ENCODE peak calls at places on chromosomes 6 and 20, in four cellular contexts. O is K562, M is HepG2, R is SK-N-SH. Y is an unnamed sample.

GRCh38 chr20:38299963-38300362 is 4.0 kb upstream of the BPI start:
- DNase-seq in O (no peak), M (no peak), R (no peak), Y (no peak)

GRCh38 chr6:135423649-135424128 is 73.9 kb downstream of the AHI1 start:
- DNase-seq in O (peak; percentile 56), M (peak; percentile 52), R (peak; percentile 18), Y (no peak)

GRCh38 chr20:9068896-9069663 is at the start of gene PLCB4:
- DNase-seq in O (peak; percentile 9), M (no peak), R (peak; percentile 75), Y (peak; percentile 62)

GRCh38 chr6:291697-292505 is at the start of gene DUSP22:
- DNase-seq in O (peak; percentile 99), M (peak; percentile 80), R (peak; percentile 100), Y (peak; percentile 81)

GRCh38 chr6:134453792-134454510 is 136.0 kb upstream of the SGK1 start:
- DNase-seq in O (no peak), M (no peak), R (no peak), Y (peak; percentile 36)

GRCh38 chr6:148935705-148936306 is 189.0 kb downstream of the UST start:
- DNase-seq in O (no peak), M (no peak), R (no peak), Y (no peak)

GRCh38 chr6:14265049-14266021 is 147.8 kb downstream of the CD83 start:
- DNase-seq in O (no peak), M (no peak), R (no peak), Y (no peak)

GRCh38 chr6:129686941-129687627 is 22.9 kb downstream of the ARHGAP18 start:
- DNase-seq in O (peak; percentile 10), M (no peak), R (no peak), Y (no peak)

GRCh38 chr20:11204926-11205768 is 531.3 kb upstream of the JAG1 start:
- DNase-seq in O (no peak), M (peak; percentile 71), R (peak; percentile 5), Y (peak; percentile 72)

GRCh38 chr6:132067286-132067685 is 116.1 kb upstream of the CCN2 start:
- DNase-seq in O (no peak), M (no peak), R (no peak), Y (no peak)

GRCh38 chr6:107083047-107083768 is 32.1 kb downstream of the BEND3 start:
- DNase-seq in O (no peak), M (no peak), R (no peak), Y (no peak)

GRCh38 chr20:1371830-1372539 is 20.9 kb downstream of the FKBP1A start:
- DNase-seq in O (no peak), M (no peak), R (no peak), Y (no peak)

GRCh38 chr20:19594896-19595295 is 163.2 kb upstream of the RIN2 start:
- DNase-seq in O (no peak), M (no peak), R (no peak), Y (no peak)

GRCh38 chr20:34921436-34921835 is 34.2 kb downstream of the GSS start:
- DNase-seq in O (no peak), M (no peak), R (no peak), Y (no peak)

GRCh38 chr6:11974089-11974488 is 38.0 kb upstream of the HIVEP1 start:
- DNase-seq in O (no peak), M (no peak), R (no peak), Y (no peak)

GRCh38 chr6:3326179-3326971 is 67.6 kb downstream of the PSMG4 start:
- DNase-seq in O (no peak), M (no peak), R (no peak), Y (no peak)

GRCh38 chr6:7051780-7052440 is 55.9 kb upstream of the RREB1 start:
- DNase-seq in O (no peak), M (no peak), R (peak; percentile 64), Y (peak; percentile 73)

GRCh38 chr6:76742919-76743318 is 670.5 kb upstream of the IMPG1 start:
- DNase-seq in O (no peak), M (no peak), R (no peak), Y (no peak)

GRCh38 chr6:13038315-13039261 is 289.7 kb downstream of the TBC1D7 start:
- DNase-seq in O (no peak), M (no peak), R (no peak), Y (no peak)

GRCh38 chr20:22763257-22763906 is 179.0 kb upstream of the FOXA2 start:
- DNase-seq in O (no peak), M (no peak), R (no peak), Y (no peak)

GRCh38 chr6:90765491-90765890 is 178.6 kb upstream of the MAP3K7 start:
- DNase-seq in O (no peak), M (no peak), R (no peak), Y (no peak)

GRCh38 chr6:90770778-90771177 is 183.9 kb upstream of the MAP3K7 start:
- DNase-seq in O (no peak), M (no peak), R (no peak), Y (no peak)

GRCh38 chr6:90764001-90764400 is 177.1 kb upstream of the MAP3K7 start:
- DNase-seq in O (no peak), M (no peak), R (no peak), Y (no peak)

GRCh38 chr6:90765895-90766294 is 179.0 kb upstream of the MAP3K7 start:
- DNase-seq in O (no peak), M (no peak), R (no peak), Y (no peak)
- TF ChIP-seq FOXJ3 in O (no peak), M (no peak), R (no peak), Y (no peak)

GRCh38 chr6:155284775-155285174 is 21.0 kb downstream of the CLDN20 start:
- DNase-seq in O (no peak), M (no peak), R (no peak), Y (no peak)
- TF ChIP-seq FOXJ3 in O (no peak), M (no peak), R (no peak), Y (no peak)

GRCh38 chr20:26134606-26135005 is 438.0 kb upstream of the ZNF337 start:
- DNase-seq in O (no peak), M (no peak), R (no peak), Y (no peak)
- TF ChIP-seq FOXJ3 in O (no peak), M (no peak), R (no peak), Y (no peak)

GRCh38 chr6:152695317-152696043 is 2.2 kb upstream of the MYCT1 start:
- DNase-seq in O (no peak), M (no peak), R (no peak), Y (no peak)

GRCh38 chr6:152698692-152699091 is 995 bp downstream of the MYCT1 start:
- DNase-seq in O (no peak), M (no peak), R (no peak), Y (no peak)

GRCh38 chr6:152700427-152700826 is 2.7 kb downstream of the MYCT1 start:
- DNase-seq in O (no peak), M (no peak), R (no peak), Y (no peak)

GRCh38 chr6:152697634-152698033 is at the start of gene MYCT1:
- DNase-seq in O (no peak), M (no peak), R (no peak), Y (no peak)

GRCh38 chr6:152696543-152696942 is 1.2 kb upstream of the MYCT1 start:
- DNase-seq in O (no peak), M (no peak), R (no peak), Y (no peak)
- TF ChIP-seq FOXJ3 in O (no peak), M (no peak), R (no peak), Y (no peak)